ENCODE peak calls at places on chromosomes 4 and X, in ten cellular contexts. One of them, this sample, is unnamed. For H3K36me3 and H3K27me3, the result is how much of the 10 kb centered on the place peaks cover.

GRCh38 chrX:153380691-153381090 is 20.5 kb downstream of the PNMA6E start:
- DNase-seq in right lobe of liver: no peak
- DNase-seq in ovary: no peak
- DNase-seq in HCT116: no peak
- DNase-seq in Panc1: no peak
- DNase-seq in heart right ventricle: no peak
- DNase-seq in neural progenitor cell: no peak
- DNase-seq in HepG2: no peak
- DNase-seq in IMR-90: no peak
- DNase-seq in astrocyte: no peak
- DNase-seq in this sample: no peak

GRCh38 chr4:120812216-120812615 is 110.3 kb downstream of the PRDM5 start:
- DNase-seq in right lobe of liver: no peak
- DNase-seq in ovary: no peak
- DNase-seq in HCT116: no peak
- DNase-seq in Panc1: no peak
- DNase-seq in heart right ventricle: no peak
- DNase-seq in neural progenitor cell: no peak
- DNase-seq in HepG2: no peak
- DNase-seq in IMR-90: no peak
- DNase-seq in astrocyte: peak
- DNase-seq in this sample: no peak

GRCh38 chr4:23921993-23922392 is 32.1 kb upstream of the PPARGC1A start:
- DNase-seq in right lobe of liver: no peak
- DNase-seq in ovary: no peak
- DNase-seq in HCT116: no peak
- DNase-seq in Panc1: no peak
- DNase-seq in heart right ventricle: no peak
- DNase-seq in neural progenitor cell: no peak
- DNase-seq in HepG2: no peak
- DNase-seq in IMR-90: no peak
- DNase-seq in astrocyte: no peak
- DNase-seq in this sample: no peak

GRCh38 chr4:77052352-77052751 is 23.4 kb downstream of the CCNI start:
- DNase-seq in right lobe of liver: peak
- DNase-seq in ovary: no peak
- DNase-seq in HCT116: peak
- DNase-seq in Panc1: no peak
- DNase-seq in heart right ventricle: peak
- DNase-seq in neural progenitor cell: peak
- DNase-seq in HepG2: peak
- DNase-seq in IMR-90: peak
- DNase-seq in astrocyte: no peak
- DNase-seq in this sample: peak

GRCh38 chr4:86977621-86978184 is 42.9 kb downstream of the AFF1 start:
- DNase-seq in right lobe of liver: no peak
- DNase-seq in ovary: no peak
- DNase-seq in HCT116: peak
- DNase-seq in Panc1: peak
- DNase-seq in heart right ventricle: no peak
- DNase-seq in neural progenitor cell: no peak
- DNase-seq in HepG2: peak
- DNase-seq in IMR-90: peak
- DNase-seq in astrocyte: peak
- DNase-seq in this sample: peak

GRCh38 chr4:56465599-56466295 is 1.7 kb upstream of the SRP72 start:
- DNase-seq in right lobe of liver: no peak
- DNase-seq in ovary: no peak
- DNase-seq in HCT116: no peak
- DNase-seq in Panc1: no peak
- DNase-seq in heart right ventricle: no peak
- DNase-seq in neural progenitor cell: peak
- DNase-seq in HepG2: no peak
- DNase-seq in IMR-90: peak
- DNase-seq in astrocyte: peak
- DNase-seq in this sample: peak

GRCh38 chrX:104370089-104370488 is 115.4 kb upstream of the ESX1 start:
- DNase-seq in right lobe of liver: no peak
- DNase-seq in ovary: no peak
- DNase-seq in HCT116: peak
- DNase-seq in Panc1: no peak
- DNase-seq in heart right ventricle: no peak
- DNase-seq in neural progenitor cell: peak
- DNase-seq in HepG2: peak
- DNase-seq in IMR-90: no peak
- DNase-seq in astrocyte: no peak
- DNase-seq in this sample: peak

GRCh38 chrX:15814811-15815210 is 24.5 kb downstream of the ZRSR2 start:
- DNase-seq in right lobe of liver: no peak
- DNase-seq in ovary: no peak
- DNase-seq in HCT116: no peak
- DNase-seq in Panc1: no peak
- DNase-seq in heart right ventricle: no peak
- DNase-seq in neural progenitor cell: no peak
- DNase-seq in HepG2: no peak
- DNase-seq in IMR-90: no peak
- DNase-seq in astrocyte: no peak
- DNase-seq in this sample: no peak

GRCh38 chr4:75891611-75892010 is 10.6 kb downstream of the PPEF2 start:
- DNase-seq in right lobe of liver: no peak
- DNase-seq in ovary: no peak
- DNase-seq in HCT116: no peak
- DNase-seq in Panc1: no peak
- DNase-seq in heart right ventricle: no peak
- DNase-seq in neural progenitor cell: no peak
- DNase-seq in HepG2: no peak
- DNase-seq in IMR-90: no peak
- DNase-seq in astrocyte: no peak
- DNase-seq in this sample: no peak

GRCh38 chr4:54840430-54840829 is 182.7 kb downstream of the KIT start:
- DNase-seq in right lobe of liver: no peak
- DNase-seq in ovary: no peak
- DNase-seq in HCT116: no peak
- DNase-seq in Panc1: no peak
- DNase-seq in heart right ventricle: no peak
- DNase-seq in neural progenitor cell: no peak
- DNase-seq in HepG2: no peak
- DNase-seq in IMR-90: no peak
- DNase-seq in astrocyte: no peak
- DNase-seq in this sample: no peak

GRCh38 chr4:2042207-2042946 is 16.8 kb upstream of the NAT8L start:
- DNase-seq in right lobe of liver: peak
- DNase-seq in ovary: peak
- DNase-seq in HCT116: no peak
- DNase-seq in Panc1: no peak
- DNase-seq in heart right ventricle: no peak
- DNase-seq in neural progenitor cell: peak
- DNase-seq in HepG2: no peak
- DNase-seq in IMR-90: no peak
- DNase-seq in astrocyte: no peak
- DNase-seq in this sample: no peak

GRCh38 chr4:103144926-103145325 is 45.3 kb upstream of the BDH2 start:
- DNase-seq in right lobe of liver: no peak
- DNase-seq in ovary: no peak
- DNase-seq in HCT116: no peak
- DNase-seq in Panc1: no peak
- DNase-seq in heart right ventricle: no peak
- DNase-seq in neural progenitor cell: no peak
- DNase-seq in HepG2: no peak
- DNase-seq in IMR-90: no peak
- DNase-seq in astrocyte: no peak
- DNase-seq in this sample: no peak
- H3K36me3 ChIP-seq in right lobe of liver: under half
- H3K36me3 ChIP-seq in ovary: under half
- H3K36me3 ChIP-seq in HCT116: half or more
- H3K36me3 ChIP-seq in Panc1: under half
- H3K36me3 ChIP-seq in heart right ventricle: under half
- H3K36me3 ChIP-seq in neural progenitor cell: under half
- H3K36me3 ChIP-seq in HepG2: under half
- H3K36me3 ChIP-seq in IMR-90: under half
- H3K36me3 ChIP-seq in astrocyte: under half
- H3K36me3 ChIP-seq in this sample: under half

GRCh38 chrX:18010251-18010650 is 149.2 kb upstream of the RAI2 start:
- DNase-seq in right lobe of liver: no peak
- DNase-seq in ovary: no peak
- DNase-seq in HCT116: no peak
- DNase-seq in Panc1: no peak
- DNase-seq in heart right ventricle: no peak
- DNase-seq in neural progenitor cell: no peak
- DNase-seq in HepG2: no peak
- DNase-seq in IMR-90: no peak
- DNase-seq in astrocyte: no peak
- DNase-seq in this sample: no peak

DNA sequence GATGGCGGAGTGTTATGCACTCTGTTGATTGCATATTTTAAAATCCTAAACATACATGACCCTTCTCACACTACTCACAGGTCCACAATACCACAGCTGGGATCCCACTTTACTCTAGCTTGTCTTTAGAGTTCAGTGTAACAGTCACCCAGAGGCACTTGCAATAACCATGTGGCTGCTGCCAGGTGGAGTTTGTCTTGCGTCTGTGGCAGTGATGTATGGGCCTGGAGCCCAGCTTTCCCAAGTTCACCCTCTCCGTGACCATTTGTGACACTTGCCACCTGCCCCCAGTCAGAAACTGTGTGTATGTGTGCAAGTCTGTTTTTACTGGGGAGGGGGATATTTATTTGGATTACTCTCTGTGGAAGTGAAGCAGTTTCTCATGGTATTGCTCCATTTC is 151.9 kb upstream of the RAI2 start:
- DNase-seq in right lobe of liver: no peak
- DNase-seq in ovary: no peak
- DNase-seq in HCT116: no peak
- DNase-seq in Panc1: no peak
- DNase-seq in heart right ventricle: no peak
- DNase-seq in neural progenitor cell: no peak
- DNase-seq in HepG2: no peak
- DNase-seq in IMR-90: no peak
- DNase-seq in astrocyte: no peak
- DNase-seq in this sample: no peak
- H3K27me3 ChIP-seq in right lobe of liver: under half
- H3K27me3 ChIP-seq in ovary: under half
- H3K27me3 ChIP-seq in HCT116: under half
- H3K27me3 ChIP-seq in Panc1: under half
- H3K27me3 ChIP-seq in heart right ventricle: under half
- H3K27me3 ChIP-seq in neural progenitor cell: under half
- H3K27me3 ChIP-seq in HepG2: under half
- H3K27me3 ChIP-seq in IMR-90: under half
- H3K27me3 ChIP-seq in astrocyte: under half
- H3K27me3 ChIP-seq in this sample: under half

GRCh38 chr4:145779319-145779801 is 99.4 kb downstream of the C4orf51 start:
- DNase-seq in right lobe of liver: no peak
- DNase-seq in ovary: no peak
- DNase-seq in HCT116: no peak
- DNase-seq in Panc1: no peak
- DNase-seq in heart right ventricle: no peak
- DNase-seq in neural progenitor cell: no peak
- DNase-seq in HepG2: no peak
- DNase-seq in IMR-90: no peak
- DNase-seq in astrocyte: peak
- DNase-seq in this sample: no peak

GRCh38 chr4:145775406-145775805 is 95.5 kb downstream of the C4orf51 start:
- DNase-seq in right lobe of liver: no peak
- DNase-seq in ovary: no peak
- DNase-seq in HCT116: no peak
- DNase-seq in Panc1: no peak
- DNase-seq in heart right ventricle: no peak
- DNase-seq in neural progenitor cell: no peak
- DNase-seq in HepG2: no peak
- DNase-seq in IMR-90: no peak
- DNase-seq in astrocyte: no peak
- DNase-seq in this sample: no peak

GRCh38 chr4:145773581-145774234 is 93.8 kb downstream of the C4orf51 start:
- DNase-seq in right lobe of liver: no peak
- DNase-seq in ovary: no peak
- DNase-seq in HCT116: no peak
- DNase-seq in Panc1: no peak
- DNase-seq in heart right ventricle: no peak
- DNase-seq in neural progenitor cell: no peak
- DNase-seq in HepG2: no peak
- DNase-seq in IMR-90: no peak
- DNase-seq in astrocyte: peak
- DNase-seq in this sample: no peak

GRCh38 chr4:145774473-145774872 is 94.5 kb downstream of the C4orf51 start:
- DNase-seq in right lobe of liver: no peak
- DNase-seq in ovary: no peak
- DNase-seq in HCT116: no peak
- DNase-seq in Panc1: no peak
- DNase-seq in heart right ventricle: no peak
- DNase-seq in neural progenitor cell: no peak
- DNase-seq in HepG2: no peak
- DNase-seq in IMR-90: no peak
- DNase-seq in astrocyte: no peak
- DNase-seq in this sample: no peak

DNA sequence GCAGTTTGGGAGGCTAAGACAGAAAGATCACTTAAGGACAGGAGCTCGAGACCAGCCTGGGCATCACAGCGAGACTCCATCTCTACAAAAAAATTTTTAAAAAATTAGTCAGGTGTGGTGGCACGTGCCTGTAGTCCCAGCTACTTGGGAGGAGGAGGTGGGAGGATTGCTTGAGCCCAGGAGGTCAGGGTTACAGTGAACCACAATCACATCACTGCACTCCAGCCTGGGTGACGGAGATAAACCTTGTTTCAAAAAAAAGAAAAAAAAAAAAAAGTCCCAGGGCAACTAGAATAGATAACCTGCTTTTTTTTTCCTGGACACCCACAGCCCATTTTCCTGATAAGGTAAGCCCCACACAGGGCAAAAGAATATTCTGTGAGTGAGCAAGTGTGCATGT is 96.3 kb downstream of the C4orf51 start:
- DNase-seq in right lobe of liver: no peak
- DNase-seq in ovary: no peak
- DNase-seq in HCT116: no peak
- DNase-seq in Panc1: no peak
- DNase-seq in heart right ventricle: no peak
- DNase-seq in neural progenitor cell: no peak
- DNase-seq in HepG2: no peak
- DNase-seq in IMR-90: no peak
- DNase-seq in astrocyte: no peak
- DNase-seq in this sample: no peak
- TF ChIP-seq CTCF in right lobe of liver: no peak
- TF ChIP-seq CTCF in ovary: no peak
- TF ChIP-seq CTCF in HCT116: no peak
- TF ChIP-seq CTCF in Panc1: no peak
- TF ChIP-seq CTCF in heart right ventricle: no peak
- TF ChIP-seq CTCF in neural progenitor cell: no peak
- TF ChIP-seq CTCF in HepG2: no peak
- TF ChIP-seq CTCF in IMR-90: no peak
- TF ChIP-seq CTCF in astrocyte: no peak
- TF ChIP-seq CTCF in this sample: no peak

DNA sequence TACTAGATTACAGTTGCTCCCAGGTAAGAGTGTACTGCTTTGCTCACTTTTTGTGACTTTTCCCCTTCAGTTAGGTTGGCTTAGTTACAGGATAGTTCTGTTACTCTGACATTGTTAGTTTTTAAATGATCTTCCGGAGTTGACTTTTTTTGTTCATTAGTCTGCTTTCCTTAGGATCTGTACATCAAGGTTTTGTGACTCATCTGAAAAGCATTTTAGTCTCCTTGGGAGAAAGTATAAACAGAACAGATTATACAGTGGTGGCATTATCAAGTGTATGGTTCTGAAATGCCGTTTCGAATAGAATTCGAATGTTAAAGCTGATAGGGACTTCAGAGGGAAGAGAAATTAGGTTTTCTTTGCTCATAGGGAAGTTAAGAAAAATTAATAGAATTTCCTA is 63.3 kb downstream of the USP9X start:
- DNase-seq in right lobe of liver: no peak
- DNase-seq in ovary: no peak
- DNase-seq in HCT116: no peak
- DNase-seq in Panc1: no peak
- DNase-seq in heart right ventricle: no peak
- DNase-seq in neural progenitor cell: no peak
- DNase-seq in HepG2: no peak
- DNase-seq in IMR-90: peak
- DNase-seq in astrocyte: peak
- DNase-seq in this sample: peak
- H3K36me3 ChIP-seq in right lobe of liver: under half
- H3K36me3 ChIP-seq in ovary: under half
- H3K36me3 ChIP-seq in HCT116: under half
- H3K36me3 ChIP-seq in Panc1: under half
- H3K36me3 ChIP-seq in heart right ventricle: half or more
- H3K36me3 ChIP-seq in neural progenitor cell: under half
- H3K36me3 ChIP-seq in HepG2: under half
- H3K36me3 ChIP-seq in IMR-90: under half
- H3K36me3 ChIP-seq in astrocyte: under half
- H3K36me3 ChIP-seq in this sample: under half